ENCODE peak calls at places on chromosome 12, in six cellular contexts. One of them, this sample, is unnamed.

GRCh38 chr12:80353254-80353653 is 90.8 kb upstream of the PTPRQ start:
- DNase-seq in right atrium auricular region: no peak
- DNase-seq in trophoblast cell: no peak
- DNase-seq in T-cell: no peak
- DNase-seq in MM.1S: no peak
- DNase-seq in NCI-H1092: no peak
- DNase-seq in this sample: no peak

GRCh38 chr12:107894589-107894988 is 120.1 kb downstream of the ASCL4 start:
- DNase-seq in right atrium auricular region: no peak
- DNase-seq in trophoblast cell: no peak
- DNase-seq in T-cell: no peak
- DNase-seq in MM.1S: no peak
- DNase-seq in NCI-H1092: no peak
- DNase-seq in this sample: no peak

GRCh38 chr12:93540506-93540905 is 32.0 kb upstream of the SOCS2 start:
- DNase-seq in right atrium auricular region: no peak
- DNase-seq in trophoblast cell: no peak
- DNase-seq in T-cell: no peak
- DNase-seq in MM.1S: no peak
- DNase-seq in NCI-H1092: no peak
- DNase-seq in this sample: no peak

GRCh38 chr12:93679308-93679933 is 2.2 kb downstream of the CRADD start:
- DNase-seq in right atrium auricular region: no peak
- DNase-seq in trophoblast cell: no peak
- DNase-seq in T-cell: no peak
- DNase-seq in MM.1S: no peak
- DNase-seq in NCI-H1092: no peak
- DNase-seq in this sample: no peak

GRCh38 chr12:53051881-53052412 is 2.1 kb downstream of the TNS2 start:
- DNase-seq in right atrium auricular region: no peak
- DNase-seq in trophoblast cell: no peak
- DNase-seq in T-cell: no peak
- DNase-seq in MM.1S: no peak
- DNase-seq in NCI-H1092: no peak
- DNase-seq in this sample: no peak

GRCh38 chr12:2893007-2893406 is 2.3 kb downstream of the TULP3 start:
- DNase-seq in right atrium auricular region: peak
- DNase-seq in trophoblast cell: peak
- DNase-seq in T-cell: no peak
- DNase-seq in MM.1S: no peak
- DNase-seq in NCI-H1092: no peak
- DNase-seq in this sample: no peak

GRCh38 chr12:125340791-125341190 is 275.6 kb downstream of the AACS start:
- DNase-seq in right atrium auricular region: peak
- DNase-seq in trophoblast cell: no peak
- DNase-seq in T-cell: no peak
- DNase-seq in MM.1S: no peak
- DNase-seq in NCI-H1092: no peak
- DNase-seq in this sample: peak

GRCh38 chr12:124422570-124423523 is 128.0 kb downstream of the RFLNA start:
- DNase-seq in right atrium auricular region: peak
- DNase-seq in trophoblast cell: no peak
- DNase-seq in T-cell: no peak
- DNase-seq in MM.1S: no peak
- DNase-seq in NCI-H1092: peak
- DNase-seq in this sample: peak

This sample was measured in globus pallidus.